ENCODE peak calls at places on chromosomes 3 and 15, in eight cellular contexts. One of them, this sample, is unnamed.

GRCh38 chr3:19547665-19548464 is 386.2 kb downstream of the EFHB start:
- DNase-seq in adrenal gland: no peak
- DNase-seq in RWPE1: no peak
- DNase-seq in neural progenitor cell: no peak
- DNase-seq in AG04449: no peak
- DNase-seq in GM13977: no peak
- DNase-seq in progenitor cell of endocrine pancreas: no peak
- DNase-seq in suprapubic skin: no peak
- DNase-seq in this sample: no peak

GRCh38 chr15:92809880-92810361 is 90.2 kb upstream of the CHD2 start:
- DNase-seq in GM13977: peak
- DNase-seq in AG04449: no peak
- DNase-seq in RWPE1: no peak
- DNase-seq in adrenal gland: peak
- DNase-seq in neural progenitor cell: peak
- DNase-seq in progenitor cell of endocrine pancreas: no peak
- DNase-seq in suprapubic skin: peak
- DNase-seq in this sample: no peak

GRCh38 chr3:122691195-122691594 is 10.6 kb downstream of the PARP14 start:
- DNase-seq in progenitor cell of endocrine pancreas: no peak
- DNase-seq in AG04449: no peak
- DNase-seq in GM13977: peak
- DNase-seq in adrenal gland: peak
- DNase-seq in suprapubic skin: no peak
- DNase-seq in neural progenitor cell: no peak
- DNase-seq in RWPE1: peak
- DNase-seq in this sample: no peak

GRCh38 chr3:175208316-175208715 is 349.2 kb downstream of the NAALADL2 start:
- DNase-seq in suprapubic skin: no peak
- DNase-seq in progenitor cell of endocrine pancreas: no peak
- DNase-seq in AG04449: no peak
- DNase-seq in neural progenitor cell: peak
- DNase-seq in GM13977: no peak
- DNase-seq in RWPE1: no peak
- DNase-seq in adrenal gland: no peak
- DNase-seq in this sample: no peak

GRCh38 chr3:44993471-44994205 is 17.6 kb downstream of the EXOSC7 start:
- DNase-seq in neural progenitor cell: no peak
- DNase-seq in GM13977: no peak
- DNase-seq in suprapubic skin: no peak
- DNase-seq in adrenal gland: peak
- DNase-seq in RWPE1: peak
- DNase-seq in progenitor cell of endocrine pancreas: no peak
- DNase-seq in AG04449: no peak
- DNase-seq in this sample: no peak

GRCh38 chr3:52359116-52359855 is 43.2 kb downstream of the DNAH1 start:
- DNase-seq in progenitor cell of endocrine pancreas: no peak
- DNase-seq in neural progenitor cell: no peak
- DNase-seq in suprapubic skin: no peak
- DNase-seq in AG04449: no peak
- DNase-seq in RWPE1: no peak
- DNase-seq in GM13977: no peak
- DNase-seq in adrenal gland: no peak
- DNase-seq in this sample: peak

GRCh38 chr15:83919319-83919830 is 265.5 kb downstream of the ADAMTSL3 start:
- DNase-seq in RWPE1: no peak
- DNase-seq in adrenal gland: no peak
- DNase-seq in suprapubic skin: no peak
- DNase-seq in neural progenitor cell: no peak
- DNase-seq in GM13977: peak
- DNase-seq in AG04449: no peak
- DNase-seq in progenitor cell of endocrine pancreas: no peak
- DNase-seq in this sample: no peak

GRCh38 chr15:41936649-41937567 is 35.4 kb downstream of the EHD4 start:
- DNase-seq in progenitor cell of endocrine pancreas: no peak
- DNase-seq in adrenal gland: no peak
- DNase-seq in suprapubic skin: no peak
- DNase-seq in RWPE1: no peak
- DNase-seq in neural progenitor cell: no peak
- DNase-seq in AG04449: no peak
- DNase-seq in GM13977: peak
- DNase-seq in this sample: no peak

GRCh38 chr3:82087958-82088357 is 326.5 kb upstream of the GBE1 start:
- DNase-seq in neural progenitor cell: no peak
- DNase-seq in adrenal gland: no peak
- DNase-seq in suprapubic skin: no peak
- DNase-seq in GM13977: no peak
- DNase-seq in progenitor cell of endocrine pancreas: no peak
- DNase-seq in RWPE1: peak
- DNase-seq in AG04449: peak
- DNase-seq in this sample: no peak

GRCh38 chr3:132283440-132283839 is 33.8 kb upstream of the ACP3 start:
- DNase-seq in neural progenitor cell: no peak
- DNase-seq in progenitor cell of endocrine pancreas: no peak
- DNase-seq in GM13977: peak
- DNase-seq in suprapubic skin: no peak
- DNase-seq in AG04449: no peak
- DNase-seq in adrenal gland: peak
- DNase-seq in RWPE1: no peak
- DNase-seq in this sample: no peak

GRCh38 chr15:27490867-27491595 is 520.0 kb downstream of the GABRG3 start:
- DNase-seq in progenitor cell of endocrine pancreas: no peak
- DNase-seq in GM13977: no peak
- DNase-seq in adrenal gland: no peak
- DNase-seq in neural progenitor cell: no peak
- DNase-seq in suprapubic skin: no peak
- DNase-seq in RWPE1: no peak
- DNase-seq in AG04449: no peak
- DNase-seq in this sample: no peak

GRCh38 chr15:27486676-27487290 is 515.8 kb downstream of the GABRG3 start:
- DNase-seq in progenitor cell of endocrine pancreas: no peak
- DNase-seq in AG04449: no peak
- DNase-seq in neural progenitor cell: no peak
- DNase-seq in GM13977: no peak
- DNase-seq in suprapubic skin: no peak
- DNase-seq in adrenal gland: no peak
- DNase-seq in RWPE1: no peak
- DNase-seq in this sample: no peak

GRCh38 chr15:27485265-27485664 is 514.3 kb downstream of the GABRG3 start:
- DNase-seq in neural progenitor cell: no peak
- DNase-seq in progenitor cell of endocrine pancreas: no peak
- DNase-seq in suprapubic skin: no peak
- DNase-seq in GM13977: no peak
- DNase-seq in adrenal gland: no peak
- DNase-seq in AG04449: no peak
- DNase-seq in RWPE1: no peak
- DNase-seq in this sample: no peak

GRCh38 chr15:27486036-27486435 is 515.1 kb downstream of the GABRG3 start:
- DNase-seq in progenitor cell of endocrine pancreas: no peak
- DNase-seq in suprapubic skin: no peak
- DNase-seq in GM13977: no peak
- DNase-seq in RWPE1: no peak
- DNase-seq in neural progenitor cell: no peak
- DNase-seq in AG04449: no peak
- DNase-seq in adrenal gland: no peak
- DNase-seq in this sample: no peak

GRCh38 chr15:27487846-27488245 is 516.9 kb downstream of the GABRG3 start:
- DNase-seq in GM13977: no peak
- DNase-seq in adrenal gland: no peak
- DNase-seq in suprapubic skin: no peak
- DNase-seq in RWPE1: no peak
- DNase-seq in progenitor cell of endocrine pancreas: no peak
- DNase-seq in AG04449: no peak
- DNase-seq in neural progenitor cell: no peak
- DNase-seq in this sample: no peak
- TF ChIP-seq CTCF in GM13977: no peak
- TF ChIP-seq CTCF in adrenal gland: no peak
- TF ChIP-seq CTCF in suprapubic skin: no peak
- TF ChIP-seq CTCF in RWPE1: no peak
- TF ChIP-seq CTCF in progenitor cell of endocrine pancreas: no peak
- TF ChIP-seq CTCF in AG04449: no peak
- TF ChIP-seq CTCF in neural progenitor cell: no peak
- TF ChIP-seq CTCF in this sample: no peak

GRCh38 chr3:186277268-186277909 is 84.6 kb downstream of the DGKG start:
- DNase-seq in adrenal gland: peak
- DNase-seq in GM13977: no peak
- DNase-seq in progenitor cell of endocrine pancreas: no peak
- DNase-seq in AG04449: no peak
- DNase-seq in RWPE1: peak
- DNase-seq in neural progenitor cell: peak
- DNase-seq in suprapubic skin: no peak
- DNase-seq in this sample: no peak
- TF ChIP-seq CTCF in adrenal gland: peak
- TF ChIP-seq CTCF in GM13977: no peak
- TF ChIP-seq CTCF in progenitor cell of endocrine pancreas: peak
- TF ChIP-seq CTCF in AG04449: peak
- TF ChIP-seq CTCF in RWPE1: peak
- TF ChIP-seq CTCF in neural progenitor cell: peak
- TF ChIP-seq CTCF in suprapubic skin: peak
- TF ChIP-seq CTCF in this sample: peak

GRCh38 chr15:82540055-82540983 is at the start of gene RPS17:
- DNase-seq in progenitor cell of endocrine pancreas: peak
- DNase-seq in suprapubic skin: peak
- DNase-seq in RWPE1: peak
- DNase-seq in AG04449: peak
- DNase-seq in neural progenitor cell: peak
- DNase-seq in adrenal gland: peak
- DNase-seq in GM13977: peak
- DNase-seq in this sample: peak

GRCh38 chr15:82540984-82541431 is 751 bp upstream of the RPS17 start:
- DNase-seq in RWPE1: peak
- DNase-seq in suprapubic skin: no peak
- DNase-seq in neural progenitor cell: peak
- DNase-seq in GM13977: no peak
- DNase-seq in progenitor cell of endocrine pancreas: no peak
- DNase-seq in adrenal gland: no peak
- DNase-seq in AG04449: no peak
- DNase-seq in this sample: no peak

GRCh38 chr15:82539690-82540054 is 585 bp downstream of the RPS17 start:
- DNase-seq in progenitor cell of endocrine pancreas: no peak
- DNase-seq in adrenal gland: peak
- DNase-seq in suprapubic skin: no peak
- DNase-seq in GM13977: no peak
- DNase-seq in neural progenitor cell: peak
- DNase-seq in RWPE1: no peak
- DNase-seq in AG04449: no peak
- DNase-seq in this sample: no peak

GRCh38 chr15:82537351-82537908 is 2.8 kb downstream of the RPS17 start:
- DNase-seq in suprapubic skin: no peak
- DNase-seq in progenitor cell of endocrine pancreas: no peak
- DNase-seq in neural progenitor cell: no peak
- DNase-seq in RWPE1: no peak
- DNase-seq in GM13977: no peak
- DNase-seq in AG04449: no peak
- DNase-seq in adrenal gland: no peak
- DNase-seq in this sample: no peak

DNA sequence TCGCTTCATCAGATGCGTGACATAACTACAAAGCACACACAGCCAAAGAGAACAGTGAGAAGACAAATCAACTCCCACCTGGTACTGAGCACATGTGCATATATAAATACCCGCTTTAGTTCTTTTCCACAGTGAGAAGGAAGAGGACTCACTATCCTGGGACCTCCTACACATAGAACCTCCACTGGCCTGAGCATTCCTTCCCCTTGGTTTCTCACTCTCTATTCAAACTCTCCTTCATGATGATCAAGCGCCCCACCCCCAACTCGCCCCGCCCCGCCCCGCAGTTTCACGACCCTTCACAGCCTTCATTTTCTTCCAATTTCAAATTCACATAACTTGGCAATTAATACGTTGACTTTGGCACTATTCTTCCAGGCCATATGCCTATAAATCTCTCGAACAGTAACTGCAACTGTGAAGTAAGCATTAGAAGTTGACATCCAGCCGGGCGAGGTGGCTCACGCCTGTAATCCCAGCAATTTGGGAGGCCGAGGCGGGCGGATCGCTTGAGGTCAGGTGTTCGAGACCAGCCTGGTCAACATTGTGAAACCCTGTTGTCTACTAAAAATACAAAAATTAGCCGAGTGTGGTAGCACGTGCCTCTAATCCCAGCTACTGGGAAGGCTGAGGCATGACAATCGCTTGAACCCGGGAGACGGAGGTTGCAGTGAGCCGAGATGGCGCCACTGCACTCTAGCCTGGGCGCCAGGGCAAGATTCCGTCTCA is 1.1 kb downstream of the RPS17 start:
- DNase-seq in progenitor cell of endocrine pancreas: no peak
- DNase-seq in GM13977: no peak
- DNase-seq in AG04449: no peak
- DNase-seq in adrenal gland: no peak
- DNase-seq in neural progenitor cell: no peak
- DNase-seq in RWPE1: no peak
- DNase-seq in suprapubic skin: no peak
- DNase-seq in this sample: no peak
- TF ChIP-seq CTCF in progenitor cell of endocrine pancreas: no peak
- TF ChIP-seq CTCF in GM13977: no peak
- TF ChIP-seq CTCF in AG04449: no peak
- TF ChIP-seq CTCF in adrenal gland: no peak
- TF ChIP-seq CTCF in neural progenitor cell: no peak
- TF ChIP-seq CTCF in RWPE1: no peak
- TF ChIP-seq CTCF in suprapubic skin: no peak
- TF ChIP-seq CTCF in this sample: no peak

GRCh38 chr3:184746131-184747120 is 34.6 kb upstream of the MAGEF1 start:
- DNase-seq in AG04449: no peak
- DNase-seq in GM13977: no peak
- DNase-seq in adrenal gland: no peak
- DNase-seq in progenitor cell of endocrine pancreas: no peak
- DNase-seq in RWPE1: no peak
- DNase-seq in suprapubic skin: no peak
- DNase-seq in neural progenitor cell: no peak
- DNase-seq in this sample: peak

GRCh38 chr3:184743248-184743647 is 31.4 kb upstream of the MAGEF1 start:
- DNase-seq in neural progenitor cell: no peak
- DNase-seq in suprapubic skin: no peak
- DNase-seq in adrenal gland: no peak
- DNase-seq in GM13977: no peak
- DNase-seq in RWPE1: no peak
- DNase-seq in AG04449: no peak
- DNase-seq in progenitor cell of endocrine pancreas: no peak
- DNase-seq in this sample: no peak

GRCh38 chr3:184748219-184749135 is 36.6 kb upstream of the MAGEF1 start:
- DNase-seq in progenitor cell of endocrine pancreas: no peak
- DNase-seq in neural progenitor cell: peak
- DNase-seq in AG04449: no peak
- DNase-seq in adrenal gland: no peak
- DNase-seq in RWPE1: peak
- DNase-seq in GM13977: peak
- DNase-seq in suprapubic skin: no peak
- DNase-seq in this sample: peak

GRCh38 chr3:184742676-184743135 is 30.8 kb upstream of the MAGEF1 start:
- DNase-seq in neural progenitor cell: peak
- DNase-seq in adrenal gland: no peak
- DNase-seq in AG04449: no peak
- DNase-seq in progenitor cell of endocrine pancreas: no peak
- DNase-seq in suprapubic skin: peak
- DNase-seq in RWPE1: no peak
- DNase-seq in GM13977: no peak
- DNase-seq in this sample: no peak

DNA sequence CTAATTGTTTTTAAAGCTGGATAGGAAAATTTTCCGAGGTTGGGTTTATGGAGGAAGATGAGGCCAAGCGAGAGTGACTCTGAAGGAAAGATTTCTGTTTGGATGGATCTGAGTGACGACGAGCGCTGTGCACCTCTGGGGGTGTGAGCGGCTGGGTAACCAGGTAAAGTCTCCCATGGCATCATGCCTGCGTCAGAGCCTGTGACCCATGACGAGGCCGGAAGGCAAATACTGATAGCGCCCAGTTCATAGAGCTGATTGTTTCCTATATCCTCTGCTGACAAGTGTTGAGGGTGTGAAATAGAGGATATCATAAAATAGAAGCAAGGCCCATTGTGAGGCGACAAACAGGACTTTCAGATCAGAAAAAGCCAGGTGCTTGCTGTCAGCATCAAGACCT is 33.7 kb upstream of the MAGEF1 start:
- DNase-seq in neural progenitor cell: no peak
- DNase-seq in GM13977: no peak
- DNase-seq in AG04449: no peak
- DNase-seq in adrenal gland: no peak
- DNase-seq in suprapubic skin: peak
- DNase-seq in progenitor cell of endocrine pancreas: no peak
- DNase-seq in RWPE1: no peak
- DNase-seq in this sample: peak
- TF ChIP-seq CTCF in neural progenitor cell: no peak
- TF ChIP-seq CTCF in GM13977: no peak
- TF ChIP-seq CTCF in AG04449: no peak
- TF ChIP-seq CTCF in adrenal gland: no peak
- TF ChIP-seq CTCF in suprapubic skin: no peak
- TF ChIP-seq CTCF in progenitor cell of endocrine pancreas: no peak
- TF ChIP-seq CTCF in RWPE1: no peak
- TF ChIP-seq CTCF in this sample: no peak